ENCODE peak calls at places on chromosomes 12 and 14, in nine cellular contexts. I is left ventricle myocardium inferior, X is aorta, K is PC-3, D is IMR-90, M is stomach, B is NT2/D1, E is adipocyte, W is heart left ventricle. S is an unnamed sample. For H3K36me3 and H3K9me3, the result is how much of the 10 kb centered on the place peaks cover.

GRCh38 chr12:19915392-19916192 is 452.7 kb upstream of the PDE3A start:
- DNase-seq in I (no peak), X (no peak), K (peak), D (peak), M (no peak), B (peak), E (peak), W (no peak), S (no peak)

GRCh38 chr12:24293549-24293948 is 344.1 kb upstream of the SOX5 start:
- DNase-seq in I (no peak), X (no peak), K (no peak), D (no peak), M (no peak), B (no peak), E (no peak), W (no peak), S (no peak)

GRCh38 chr12:48788852-48789775 is at the start of gene ADCY6:
- DNase-seq in I (peak), X (peak), K (peak), D (peak), M (peak), B (peak), E (peak), W (peak), S (peak)

GRCh38 chr12:120453977-120454376 is 7.7 kb downstream of the GATC start:
- DNase-seq in I (no peak), X (no peak), K (peak), D (peak), M (no peak), B (no peak), E (peak), W (no peak), S (no peak)

GRCh38 chr12:68233498-68233897 is 7.9 kb upstream of the IL26 start:
- DNase-seq in I (no peak), X (no peak), K (no peak), D (no peak), M (no peak), B (no peak), E (no peak), W (no peak), S (no peak)

GRCh38 chr14:35155962-35156361 is 33.6 kb downstream of the PRORP start:
- DNase-seq in I (no peak), X (no peak), K (peak), D (peak), M (no peak), B (no peak), E (peak), W (no peak), S (no peak)

GRCh38 chr12:120115692-120116442 is 686 bp downstream of the RAB35 start:
- DNase-seq in I (peak), X (no peak), K (peak), D (peak), M (no peak), B (no peak), E (peak), W (no peak), S (peak)

GRCh38 chr12:3333583-3333982 is 157.4 kb upstream of the PRMT8 start:
- DNase-seq in I (no peak), X (peak), K (peak), D (no peak), M (no peak), B (peak), E (no peak), W (peak), S (no peak)

GRCh38 chr12:6334359-6334758 is 7.5 kb downstream of the TNFRSF1A start:
- DNase-seq in I (no peak), X (no peak), K (no peak), D (no peak), M (no peak), B (no peak), E (no peak), W (no peak), S (no peak)

GRCh38 chr14:57533214-57533613 is 39.6 kb upstream of the CCDC198 start:
- DNase-seq in I (no peak), X (no peak), K (peak), D (no peak), M (no peak), B (peak), E (peak), W (no peak), S (no peak)

GRCh38 chr12:4189721-4190120 is 83.8 kb upstream of the CCND2 start:
- DNase-seq in I (no peak), X (no peak), K (no peak), D (no peak), M (no peak), B (no peak), E (no peak), W (no peak), S (no peak)

GRCh38 chr12:1518763-1519516 is 75.4 kb downstream of the FBXL14 start:
- DNase-seq in I (no peak), X (no peak), K (peak), D (peak), M (no peak), B (no peak), E (peak), W (no peak), S (no peak)

GRCh38 chr14:20498622-20499021 is 6.7 kb upstream of the RNASE10 start:
- DNase-seq in I (no peak), X (no peak), K (no peak), D (no peak), M (no peak), B (no peak), E (no peak), W (no peak), S (no peak)

GRCh38 chr12:46133751-46134150 is 135.1 kb downstream of the SLC38A1 start:
- DNase-seq in I (no peak), X (no peak), K (no peak), D (peak), M (no peak), B (no peak), E (peak), W (no peak), S (no peak)

GRCh38 chr12:122308811-122309210 is 42.5 kb upstream of the VPS33A start:
- DNase-seq in I (no peak), X (no peak), K (no peak), D (peak), M (no peak), B (no peak), E (peak), W (no peak), S (no peak)

GRCh38 chr14:69945347-69945746 is 66.1 kb downstream of the SMOC1 start:
- DNase-seq in I (no peak), X (no peak), K (no peak), D (no peak), M (no peak), B (no peak), E (no peak), W (no peak), S (no peak)

GRCh38 chr14:95262511-95262891 is 57.2 kb downstream of the CLMN start:
- DNase-seq in I (no peak), X (no peak), K (no peak), D (no peak), M (no peak), B (no peak), E (no peak), W (no peak), S (no peak)

GRCh38 chr12:111761099-111761498 is 5.6 kb upstream of the ALDH2 start:
- DNase-seq in I (no peak), X (no peak), K (no peak), D (no peak), M (no peak), B (no peak), E (no peak), W (no peak), S (no peak)

GRCh38 chr14:59265808-59266207 is 77.3 kb downstream of the DAAM1 start:
- DNase-seq in I (no peak), X (no peak), K (peak), D (no peak), M (no peak), B (no peak), E (no peak), W (no peak), S (no peak)

GRCh38 chr14:81122326-81122725 is 98.4 kb downstream of the GTF2A1 start:
- DNase-seq in I (no peak), X (no peak), K (no peak), D (no peak), M (no peak), B (no peak), E (no peak), W (no peak), S (no peak)

GRCh38 chr14:36915089-36915488 is 253.4 kb downstream of the PAX9 start:
- DNase-seq in I (no peak), X (no peak), K (peak), D (no peak), M (no peak), B (no peak), E (peak), W (no peak), S (no peak)

GRCh38 chr12:102816816-102817434 is 100.1 kb downstream of the PAH start:
- DNase-seq in I (no peak), X (no peak), K (peak), D (peak), M (no peak), B (no peak), E (peak), W (no peak), S (no peak)

GRCh38 chr14:50924848-50925247 is 19.4 kb downstream of the PYGL start:
- DNase-seq in I (no peak), X (no peak), K (peak), D (no peak), M (no peak), B (no peak), E (no peak), W (no peak), S (no peak)
- H3K36me3 ChIP-seq in I (under half), X (under half), K (under half), D (under half), M (half or more), B (under half), E (under half), W (under half), S (under half)

GRCh38 chr12:34203866-34204620 is 181.7 kb downstream of the ALG10 start:
- DNase-seq in I (no peak), X (no peak), K (no peak), D (no peak), M (no peak), B (no peak), E (no peak), W (no peak), S (no peak)

GRCh38 chr12:34204830-34205285 is 182.6 kb downstream of the ALG10 start:
- DNase-seq in I (no peak), X (no peak), K (no peak), D (no peak), M (no peak), B (no peak), E (no peak), W (no peak), S (no peak)

DNA sequence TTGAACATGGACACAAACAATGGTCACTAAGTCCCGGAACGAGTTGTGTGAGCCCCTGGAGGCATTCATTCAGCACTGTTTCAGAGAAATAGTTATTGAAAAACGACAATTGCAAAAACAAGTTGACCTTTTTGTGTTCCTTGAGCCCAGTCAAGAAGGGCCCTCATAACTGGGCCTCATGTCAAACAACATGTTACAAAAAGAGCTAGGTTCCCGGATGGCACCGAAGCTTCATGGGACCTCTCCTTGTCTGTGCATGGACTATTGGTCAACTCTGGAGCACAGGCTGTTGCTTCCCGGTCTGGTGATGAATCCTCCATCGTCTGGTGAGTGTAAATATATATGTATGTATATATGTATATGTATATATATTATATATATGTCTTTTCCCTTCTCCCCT is 176.6 kb downstream of the ALG10 start:
- DNase-seq in I (no peak), X (no peak), K (no peak), D (no peak), M (no peak), B (no peak), E (no peak), W (no peak), S (no peak)
- H3K9me3 ChIP-seq in I (under half), X (under half), K (under half), D (under half), M (under half), B (under half), E (under half), W (under half), S (under half)

DNA sequence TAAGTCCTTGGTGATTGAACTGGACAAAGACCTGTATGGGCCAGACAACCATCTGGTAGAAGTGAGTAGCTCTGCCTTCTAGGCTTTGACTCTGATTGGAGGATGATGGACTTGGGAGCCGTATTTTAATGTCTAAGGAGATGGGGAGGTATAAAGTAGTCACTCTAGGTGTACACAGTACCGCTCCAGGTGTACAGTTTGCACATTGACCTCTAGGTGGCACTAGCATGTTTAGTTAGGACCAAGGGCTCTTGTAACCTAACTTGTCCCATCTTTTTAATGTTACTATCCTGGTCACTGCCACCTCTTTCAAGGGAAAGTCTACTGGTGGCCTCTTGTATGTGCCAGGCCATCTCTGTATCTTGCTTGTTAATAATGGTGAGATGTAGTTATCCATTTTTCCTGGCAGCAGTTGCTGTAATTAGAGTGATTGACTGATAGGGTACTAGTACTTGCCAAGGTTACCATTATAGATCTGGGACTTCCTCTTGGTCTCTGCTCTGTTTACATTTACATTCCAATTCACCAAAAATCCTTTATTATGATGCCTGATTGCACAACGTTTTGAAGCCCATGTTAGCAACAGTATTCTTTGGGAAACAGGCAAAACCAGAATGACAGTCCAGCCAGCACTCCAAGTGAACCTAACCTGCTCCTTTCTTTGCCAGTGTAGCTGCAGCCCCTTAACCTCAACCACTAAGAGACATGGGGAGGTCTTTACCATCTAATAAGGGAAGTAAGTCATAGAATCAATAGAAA is 3.6 kb downstream of the SMARCD1 start:
- DNase-seq in I (no peak), X (no peak), K (peak), D (peak), M (peak), B (no peak), E (peak), W (no peak), S (peak)
- H3K36me3 ChIP-seq in I (half or more), X (under half), K (under half), D (under half), M (half or more), B (half or more), E (half or more), W (half or more), S (under half)

DNA sequence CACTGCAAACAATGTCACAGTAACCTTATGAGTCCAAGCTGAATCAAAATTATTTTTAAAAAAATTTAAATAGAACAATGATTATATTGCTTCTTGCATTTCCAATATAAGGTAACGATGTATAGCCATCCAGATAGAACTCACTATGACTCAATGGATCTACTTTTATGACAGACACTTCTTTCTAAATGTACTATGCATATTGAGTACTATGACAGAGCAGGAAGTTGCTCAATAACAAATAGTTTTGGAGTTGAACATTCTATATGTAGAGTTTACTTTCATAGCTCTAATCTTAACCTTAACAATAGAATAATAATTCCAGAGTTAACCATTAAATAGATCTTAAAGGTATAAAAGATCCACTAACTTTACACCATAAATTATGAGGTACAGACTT is 46.7 kb upstream of the ALG10B start:
- DNase-seq in I (no peak), X (no peak), K (peak), D (no peak), M (no peak), B (no peak), E (no peak), W (no peak), S (no peak)
- H3K9me3 ChIP-seq in I (under half), X (under half), K (under half), D (under half), M (under half), B (under half), E (under half), W (under half), S (under half)

DNA sequence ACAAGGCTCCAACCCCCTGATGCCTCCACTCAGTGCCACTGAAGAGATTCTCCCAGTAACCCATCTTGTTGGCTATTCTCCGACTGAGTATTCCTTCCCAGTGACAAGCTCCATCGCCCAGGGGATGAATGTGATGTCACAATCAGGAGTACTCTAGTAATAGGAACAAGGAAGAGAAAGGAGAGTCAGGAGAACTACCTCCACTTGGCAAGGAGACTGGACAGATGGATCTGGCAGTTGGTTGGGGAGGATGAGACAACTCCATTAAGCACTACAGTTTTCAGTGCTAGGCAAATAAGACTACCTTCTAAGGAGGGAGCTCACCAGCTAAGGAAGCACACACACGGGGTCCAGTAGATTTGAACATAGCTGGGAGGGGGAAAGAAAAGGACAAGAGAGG is 5.3 kb downstream of the RNF41 start:
- DNase-seq in I (no peak), X (no peak), K (no peak), D (no peak), M (no peak), B (no peak), E (no peak), W (no peak), S (no peak)
- H3K36me3 ChIP-seq in I (half or more), X (under half), K (under half), D (under half), M (half or more), B (half or more), E (under half), W (half or more), S (under half)

S was measured in lung.